ENCODE peak calls at places on chromosomes 7 and 10, in seven cellular contexts. Z is HepG2, F is A549, L is H1, U is WTC11, T is HCT116, E is GM12878. Y is an unnamed sample.
A peak's percentile ranks its signal among the peaks of the same experiment; 100 is the strongest.

GRCh38 chr7:50448823-50449222 is 1.3 kb downstream of the FIGNL1 start:
- DNase-seq in Z (no peak), F (no peak), L (no peak), U (no peak), T (no peak), E (no peak), Y (no peak)

GRCh38 chr10:113213041-113213440 is 263.0 kb downstream of the TCF7L2 start:
- DNase-seq in Z (no peak), F (no peak), L (no peak), U (no peak), T (no peak), E (no peak), Y (no peak)

GRCh38 chr7:24035653-24036414 is 248.2 kb upstream of the NPY start:
- DNase-seq in Z (no peak), F (no peak), L (no peak), U (no peak), T (no peak), E (no peak), Y (no peak)

GRCh38 chr7:98216941-98217622 is 5.8 kb downstream of the BHLHA15 start:
- DNase-seq in Z (no peak), F (no peak), L (no peak), U (no peak), T (no peak), E (no peak), Y (no peak)

GRCh38 chr10:1244493-1244892 is 188.3 kb downstream of the WDR37 start:
- DNase-seq in Z (no peak), F (no peak), L (no peak), U (no peak), T (no peak), E (no peak), Y (no peak)

GRCh38 chr10:34046651-34047050 is 712.2 kb upstream of the NRP1 start:
- DNase-seq in Z (no peak), F (no peak), L (no peak), U (no peak), T (no peak), E (no peak), Y (no peak)

GRCh38 chr7:91852263-91852741 is 28.2 kb downstream of the MTERF1 start:
- DNase-seq in Z (peak; percentile 41), F (peak; percentile 19), L (no peak), U (no peak), T (no peak), E (no peak), Y (peak; percentile 79)

GRCh38 chr7:133742709-133743538 is 384.2 kb upstream of the LRGUK start:
- DNase-seq in Z (no peak), F (peak; percentile 31), L (no peak), U (no peak), T (no peak), E (no peak), Y (peak; percentile 49)

GRCh38 chr10:116385994-116386809 is 41.4 kb upstream of the PNLIPRP3 start:
- DNase-seq in Z (peak; percentile 12), F (peak; percentile 39), L (no peak), U (no peak), T (peak; percentile 22), E (no peak), Y (peak; percentile 38)

DNA sequence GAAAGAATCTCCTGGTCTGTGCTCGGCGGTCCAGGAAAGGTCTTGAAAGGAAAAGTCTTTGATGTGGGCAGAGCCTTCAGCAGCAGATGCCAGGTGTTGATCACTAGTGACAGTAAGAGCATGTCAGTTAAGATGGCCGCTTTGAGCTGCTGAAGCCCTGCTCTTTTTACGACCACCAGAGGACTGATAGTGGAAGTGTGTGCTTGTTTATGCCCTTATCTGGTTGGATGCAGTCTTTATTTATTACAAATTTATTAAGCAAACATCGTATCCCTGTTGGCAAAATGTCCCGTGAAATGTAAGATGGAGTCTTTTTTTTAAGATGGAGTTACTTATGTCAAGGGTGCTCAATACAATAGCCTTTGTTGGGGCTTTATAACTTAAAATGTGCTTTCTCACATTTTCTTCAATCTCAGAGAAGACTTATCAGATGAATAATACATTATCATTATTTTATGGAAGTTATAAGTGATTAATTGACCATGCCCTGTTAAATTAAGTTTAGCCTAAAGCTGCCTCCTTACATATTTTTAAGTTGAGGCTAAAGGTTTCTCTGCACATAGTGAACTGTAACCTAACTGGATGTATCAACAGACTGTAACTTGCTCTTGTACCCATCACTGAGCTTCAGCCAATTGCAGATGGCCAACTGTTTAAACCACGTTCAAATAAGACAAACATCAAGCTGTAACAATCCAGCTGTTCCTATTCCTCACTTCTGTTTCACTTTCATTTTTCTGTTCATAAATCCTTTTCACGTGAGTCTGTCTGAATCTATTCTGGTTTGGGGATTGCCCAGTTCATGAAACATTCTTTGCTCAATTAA is 97.4 kb upstream of the PIK3CG start:
- DNase-seq in Z (no peak), F (no peak), L (no peak), U (no peak), T (no peak), E (no peak), Y (no peak)
- TF ChIP-seq MAX in Z (no peak), F (no peak), L (no peak), U (no peak), T (no peak), E (no peak), Y (no peak)

GRCh38 chr10:121138112-121138860 is 287.1 kb downstream of the WDR11 start:
- DNase-seq in Z (no peak), F (no peak), L (no peak), U (no peak), T (no peak), E (no peak), Y (no peak)
- TF ChIP-seq MAX in Z (no peak), F (no peak), L (no peak), U (no peak), T (no peak), E (no peak), Y (no peak)

DNA sequence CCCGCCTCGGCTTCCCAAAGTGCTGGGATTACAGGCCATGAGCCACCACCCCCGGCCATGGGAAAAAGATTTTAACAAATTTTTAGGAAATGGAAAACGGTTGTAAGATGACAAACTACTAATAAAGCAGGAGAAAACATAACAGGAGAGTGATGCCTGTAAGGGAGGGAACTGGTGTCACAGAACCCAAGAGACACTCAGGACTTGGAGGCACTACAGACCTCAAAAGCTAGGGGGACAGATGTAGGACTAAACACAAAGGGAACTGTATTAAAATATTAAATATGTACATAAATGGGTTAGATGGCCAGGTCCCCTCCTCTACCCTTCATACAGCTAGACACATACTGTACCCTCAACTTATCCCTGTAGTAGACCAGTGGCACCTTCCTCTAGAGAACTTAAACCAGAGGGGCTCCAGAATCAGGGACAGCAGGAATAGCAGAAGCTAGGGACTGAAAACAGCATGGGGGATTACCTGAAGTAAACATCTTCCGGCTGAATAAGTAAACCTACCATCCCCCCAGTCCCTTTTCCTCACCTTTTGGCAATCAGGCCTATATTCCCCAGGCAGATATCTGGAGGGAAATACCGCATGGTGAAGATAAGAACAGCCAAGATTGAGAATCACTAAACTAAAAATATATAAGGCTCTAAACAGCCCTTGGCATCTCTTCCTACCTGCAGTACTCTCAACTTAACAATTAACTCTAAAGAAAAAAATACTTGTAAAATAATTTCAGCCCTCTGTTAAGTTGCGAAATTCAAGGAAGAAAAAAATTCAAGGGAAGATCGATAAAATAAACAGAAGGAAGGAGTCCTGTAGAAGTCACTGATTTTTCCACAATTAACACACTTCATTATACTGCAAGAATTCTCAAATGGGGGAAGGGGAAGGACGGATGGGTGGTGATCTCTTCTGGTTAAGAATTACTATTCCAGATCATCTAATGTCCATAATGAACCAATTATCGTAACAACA is 15.5 kb downstream of the TM9SF3 start:
- DNase-seq in Z (no peak), F (no peak), L (no peak), U (no peak), T (no peak), E (no peak), Y (no peak)
- TF ChIP-seq MAX in Z (no peak), F (no peak), L (no peak), U (no peak), T (no peak), E (no peak), Y (no peak)

GRCh38 chr10:43399911-43400310 is 9.1 kb downstream of the HNRNPF start:
- DNase-seq in Z (no peak), F (no peak), L (no peak), U (no peak), T (no peak), E (no peak), Y (no peak)
- TF ChIP-seq MAX in Z (no peak), F (no peak), L (no peak), U (no peak), T (no peak), E (no peak), Y (no peak)

GRCh38 chr7:29457565-29457971 is 106.1 kb upstream of the PRR15 start:
- DNase-seq in Z (no peak), F (no peak), L (no peak), U (no peak), T (no peak), E (no peak), Y (no peak)
- TF ChIP-seq MAX in Z (no peak), F (no peak), L (no peak), U (no peak), T (no peak), E (no peak), Y (no peak)

GRCh38 chr7:87797798-87798403 is 78.3 kb downstream of the SLC25A40 start:
- DNase-seq in Z (peak; percentile 48), F (peak; percentile 62), L (no peak), U (no peak), T (peak; percentile 35), E (peak; percentile 45), Y (peak; percentile 76)
- TF ChIP-seq MAX in Z (no peak), F (no peak), L (no peak), U (no peak), T (no peak), E (no peak), Y (no peak)

GRCh38 chr10:21049482-21049881 is 152.4 kb upstream of the NEBL start:
- DNase-seq in Z (no peak), F (no peak), L (no peak), U (no peak), T (no peak), E (no peak), Y (no peak)

GRCh38 chr10:21047511-21047910 is 150.4 kb upstream of the NEBL start:
- DNase-seq in Z (no peak), F (no peak), L (no peak), U (no peak), T (no peak), E (no peak), Y (no peak)

GRCh38 chr10:21047096-21047495 is 150.0 kb upstream of the NEBL start:
- DNase-seq in Z (no peak), F (no peak), L (no peak), U (no peak), T (no peak), E (no peak), Y (no peak)

GRCh38 chr10:21052072-21052708 is 155.1 kb upstream of the NEBL start:
- DNase-seq in Z (no peak), F (no peak), L (no peak), U (no peak), T (no peak), E (no peak), Y (no peak)

DNA sequence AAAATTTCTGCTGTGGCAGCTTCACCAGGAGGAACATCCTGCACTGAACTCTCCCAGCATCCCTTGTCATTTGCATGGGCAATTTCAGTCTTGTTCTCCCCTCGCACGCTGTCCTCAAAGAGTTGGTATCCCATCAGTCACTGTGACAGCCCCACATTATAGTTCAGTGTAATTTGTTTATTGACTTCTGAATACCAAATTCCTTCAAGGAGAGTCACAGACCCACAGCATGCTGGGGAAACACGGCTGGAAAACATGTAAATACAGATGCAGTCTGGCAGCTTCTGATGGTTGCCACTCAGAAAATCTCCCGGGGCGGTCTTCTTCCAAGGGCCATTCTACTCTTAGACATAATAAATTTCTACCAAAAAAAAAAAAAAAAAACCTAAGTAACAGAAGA is 151.0 kb upstream of the NEBL start:
- DNase-seq in Z (no peak), F (peak; percentile 40), L (no peak), U (no peak), T (no peak), E (no peak), Y (no peak)
- TF ChIP-seq MAX in Z (no peak), F (peak; percentile 32), L (no peak), U (no peak), T (no peak), E (no peak), Y (no peak)